ENCODE peak calls at places on chromosomes 6 and 20, in ten cellular contexts. E, D, L, S, G, H, X, R, P and U are unnamed samples.

GRCh38 chr6:143276436-143276835 is 174.1 kb downstream of the ADAT2 start:
- DNase-seq in E (no peak), D (no peak), L (no peak), S (no peak), G (no peak), H (peak), X (no peak), R (no peak), P (no peak), U (no peak)

GRCh38 chr6:49269190-49269589 is 193.9 kb downstream of the MMUT start:
- DNase-seq in E (no peak), D (no peak), L (no peak), S (peak), G (no peak), H (no peak), X (no peak), R (no peak), P (no peak), U (no peak)

GRCh38 chr20:34553366-34553867 is 5.1 kb upstream of the MAP1LC3A start:
- DNase-seq in E (no peak), D (no peak), L (peak), S (no peak), G (peak), H (no peak), X (no peak), R (peak), P (no peak), U (no peak)

GRCh38 chr20:18258126-18258860 is 30.0 kb upstream of the ZNF133 start:
- DNase-seq in E (no peak), D (no peak), L (no peak), S (no peak), G (no peak), H (no peak), X (no peak), R (no peak), P (no peak), U (no peak)

GRCh38 chr20:7744411-7744810 is 195.8 kb downstream of the HAO1 start:
- DNase-seq in E (no peak), D (no peak), L (no peak), S (peak), G (peak), H (no peak), X (no peak), R (no peak), P (no peak), U (no peak)

GRCh38 chr6:6384520-6384919 is 64.1 kb upstream of the F13A1 start:
- DNase-seq in E (no peak), D (no peak), L (no peak), S (no peak), G (no peak), H (no peak), X (no peak), R (no peak), P (no peak), U (no peak)

GRCh38 chr20:18191336-18191735 is 53.7 kb downstream of the KAT14 start:
- DNase-seq in E (no peak), D (no peak), L (no peak), S (no peak), G (no peak), H (no peak), X (no peak), R (no peak), P (no peak), U (no peak)

GRCh38 chr6:97712751-97713150 is 429.7 kb upstream of the MMS22L start:
- DNase-seq in E (no peak), D (no peak), L (no peak), S (no peak), G (no peak), H (no peak), X (no peak), R (no peak), P (no peak), U (no peak)

GRCh38 chr6:105301072-105301503 is 101.8 kb downstream of the PREP start:
- DNase-seq in E (no peak), D (no peak), L (no peak), S (no peak), G (peak), H (no peak), X (peak), R (no peak), P (no peak), U (no peak)

GRCh38 chr6:122063090-122063489 is 336.4 kb upstream of the HSF2 start:
- DNase-seq in E (no peak), D (no peak), L (no peak), S (no peak), G (no peak), H (no peak), X (no peak), R (no peak), P (no peak), U (no peak)

GRCh38 chr20:60295214-60295613 is 337.0 kb downstream of the CDH26 start:
- DNase-seq in E (no peak), D (no peak), L (no peak), S (peak), G (no peak), H (no peak), X (no peak), R (no peak), P (no peak), U (no peak)

GRCh38 chr20:24206995-24207394 is 218.4 kb upstream of the GGTLC1 start:
- DNase-seq in E (no peak), D (no peak), L (no peak), S (no peak), G (peak), H (no peak), X (no peak), R (no peak), P (no peak), U (no peak)

GRCh38 chr6:169723200-169723909 is 945 bp downstream of the PHF10 start:
- DNase-seq in E (no peak), D (peak), L (peak), S (peak), G (peak), H (peak), X (peak), R (peak), P (peak), U (peak)

GRCh38 chr6:143965503-143966171 is 42.4 kb downstream of the PLAGL1 start:
- DNase-seq in E (no peak), D (no peak), L (no peak), S (no peak), G (peak), H (peak), X (no peak), R (no peak), P (no peak), U (no peak)

GRCh38 chr6:111800468-111800760 is 72.8 kb downstream of the FYN start:
- DNase-seq in E (no peak), D (no peak), L (no peak), S (no peak), G (no peak), H (no peak), X (no peak), R (no peak), P (no peak), U (no peak)

GRCh38 chr6:40789143-40789764 is 202.1 kb upstream of the LRFN2 start:
- DNase-seq in E (no peak), D (peak), L (no peak), S (no peak), G (peak), H (no peak), X (peak), R (no peak), P (no peak), U (no peak)

GRCh38 chr6:44258325-44258863 is 1.1 kb upstream of the SLC35B2 start:
- DNase-seq in E (no peak), D (no peak), L (no peak), S (no peak), G (no peak), H (no peak), X (no peak), R (no peak), P (no peak), U (no peak)

GRCh38 chr20:17674722-17675518 is 7.1 kb downstream of the RRBP1 start:
- DNase-seq in E (no peak), D (no peak), L (no peak), S (no peak), G (peak), H (no peak), X (no peak), R (no peak), P (peak), U (no peak)

GRCh38 chr20:32019156-32019510 is 8.9 kb downstream of the CCM2L start:
- DNase-seq in E (no peak), D (peak), L (peak), S (peak), G (no peak), H (no peak), X (peak), R (no peak), P (no peak), U (peak)

GRCh38 chr6:33252758-33253157 is 18.9 kb downstream of the VPS52 start:
- DNase-seq in E (no peak), D (no peak), L (no peak), S (no peak), G (no peak), H (no peak), X (no peak), R (no peak), P (no peak), U (no peak)

GRCh38 chr20:44728835-44729342 is 13.7 kb downstream of the CCN5 start:
- DNase-seq in E (no peak), D (no peak), L (peak), S (peak), G (peak), H (peak), X (no peak), R (peak), P (peak), U (no peak)

GRCh38 chr20:5056801-5057599 is 55.7 kb upstream of the SLC23A2 start:
- DNase-seq in E (peak), D (peak), L (peak), S (no peak), G (peak), H (peak), X (no peak), R (peak), P (no peak), U (no peak)

GRCh38 chr20:52923123-52923543 is 49.0 kb upstream of the TSHZ2 start:
- DNase-seq in E (no peak), D (no peak), L (no peak), S (peak), G (peak), H (peak), X (no peak), R (no peak), P (no peak), U (no peak)

GRCh38 chr6:27752038-27752885 is 159.9 kb downstream of the OR2B2 start:
- DNase-seq in E (peak), D (peak), L (peak), S (peak), G (peak), H (peak), X (peak), R (peak), P (peak), U (peak)

GRCh38 chr6:132520953-132521352 is 8.0 kb upstream of the STX7 start:
- DNase-seq in E (no peak), D (no peak), L (no peak), S (no peak), G (peak), H (no peak), X (no peak), R (no peak), P (no peak), U (no peak)

GRCh38 chr6:6591778-6592388 is 3.4 kb downstream of the LY86 start:
- DNase-seq in E (peak), D (no peak), L (no peak), S (no peak), G (no peak), H (peak), X (no peak), R (no peak), P (no peak), U (no peak)

GRCh38 chr20:59173938-59174496 is 10.4 kb downstream of the ZNF831 start:
- DNase-seq in E (no peak), D (no peak), L (no peak), S (no peak), G (no peak), H (no peak), X (no peak), R (no peak), P (no peak), U (no peak)

GRCh38 chr20:10877345-10877744 is 203.5 kb upstream of the JAG1 start:
- DNase-seq in E (no peak), D (no peak), L (peak), S (no peak), G (peak), H (no peak), X (no peak), R (no peak), P (peak), U (no peak)

GRCh38 chr6:100366419-100366818 is 98.3 kb downstream of the SIM1 start:
- DNase-seq in E (no peak), D (no peak), L (no peak), S (peak), G (peak), H (no peak), X (no peak), R (no peak), P (no peak), U (no peak)

GRCh38 chr6:49050606-49051005 is 412.4 kb downstream of the MMUT start:
- DNase-seq in E (no peak), D (no peak), L (no peak), S (no peak), G (no peak), H (no peak), X (no peak), R (no peak), P (no peak), U (no peak)

GRCh38 chr6:152309006-152309405 is 328.2 kb downstream of the SYNE1 start:
- DNase-seq in E (no peak), D (no peak), L (no peak), S (no peak), G (no peak), H (no peak), X (no peak), R (no peak), P (no peak), U (no peak)

DNA sequence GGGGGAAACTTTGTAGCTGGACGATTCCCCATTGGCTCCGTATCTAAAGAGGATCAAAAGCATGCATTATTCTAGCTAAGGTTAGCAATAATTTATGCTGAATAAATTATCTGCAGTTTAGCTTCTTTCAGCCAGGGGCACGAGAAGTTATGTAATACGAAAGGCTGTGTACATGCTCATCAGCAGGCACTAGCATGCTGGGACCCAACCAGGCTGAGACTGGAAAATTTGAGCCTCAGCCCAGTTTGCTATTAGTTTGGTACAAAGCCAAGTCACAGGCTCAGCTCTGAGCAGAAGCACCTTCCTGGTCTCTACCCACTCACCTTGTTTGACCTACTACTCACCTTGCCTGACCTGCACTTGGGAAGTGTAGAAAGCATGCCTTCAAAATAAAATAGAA is 328.1 kb upstream of the ARID1B start:
- DNase-seq in E (no peak), D (no peak), L (peak), S (peak), G (no peak), H (no peak), X (no peak), R (peak), P (no peak), U (no peak)
- TF ChIP-seq CTCF in E (no peak), D (no peak), L (no peak), S (peak), G (no peak), H (no peak), X (no peak), R (no peak), P (no peak), U (no peak)

DNA sequence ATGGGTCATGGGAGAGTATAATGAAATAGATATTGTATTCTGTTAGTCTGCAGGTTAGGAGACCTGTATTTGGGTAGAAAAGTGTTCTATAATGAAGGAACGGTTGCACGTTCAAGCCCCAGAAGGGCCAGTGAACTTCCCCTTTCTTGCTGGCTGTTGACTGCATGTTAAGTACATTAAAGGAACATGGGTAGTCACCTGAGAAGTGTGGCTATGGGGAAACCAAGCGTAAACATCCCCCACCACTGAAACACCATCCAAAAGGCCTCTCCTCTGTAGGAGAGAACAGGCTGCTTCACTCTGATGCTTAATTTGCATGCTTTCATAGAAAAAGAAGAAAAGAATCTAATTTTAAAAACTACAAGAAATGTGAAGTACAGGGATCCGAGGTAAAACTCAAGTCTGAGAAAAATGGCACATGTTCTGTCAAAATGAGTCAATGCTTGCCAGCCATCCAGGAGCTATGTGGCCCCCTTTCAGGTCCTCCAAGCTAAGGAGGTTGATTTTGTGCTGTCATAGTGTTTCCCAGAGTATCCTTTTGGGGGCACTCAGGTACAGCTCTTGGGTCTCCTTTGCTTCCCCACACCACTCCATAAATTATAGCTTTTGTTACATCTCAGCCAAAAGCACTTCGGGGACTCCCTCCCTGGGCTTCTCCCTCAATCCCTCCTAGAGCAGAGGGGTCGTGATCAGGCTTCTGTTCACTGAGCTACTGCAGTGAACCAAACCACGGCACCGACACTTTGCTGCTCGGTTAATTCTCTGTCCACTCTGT is 283.7 kb upstream of the AGPAT4 start:
- DNase-seq in E (no peak), D (no peak), L (no peak), S (no peak), G (no peak), H (no peak), X (peak), R (no peak), P (no peak), U (no peak)
- TF ChIP-seq CTCF in E (no peak), D (no peak), L (no peak), S (no peak), G (no peak), H (no peak), X (no peak), R (no peak), P (no peak), U (peak)

DNA sequence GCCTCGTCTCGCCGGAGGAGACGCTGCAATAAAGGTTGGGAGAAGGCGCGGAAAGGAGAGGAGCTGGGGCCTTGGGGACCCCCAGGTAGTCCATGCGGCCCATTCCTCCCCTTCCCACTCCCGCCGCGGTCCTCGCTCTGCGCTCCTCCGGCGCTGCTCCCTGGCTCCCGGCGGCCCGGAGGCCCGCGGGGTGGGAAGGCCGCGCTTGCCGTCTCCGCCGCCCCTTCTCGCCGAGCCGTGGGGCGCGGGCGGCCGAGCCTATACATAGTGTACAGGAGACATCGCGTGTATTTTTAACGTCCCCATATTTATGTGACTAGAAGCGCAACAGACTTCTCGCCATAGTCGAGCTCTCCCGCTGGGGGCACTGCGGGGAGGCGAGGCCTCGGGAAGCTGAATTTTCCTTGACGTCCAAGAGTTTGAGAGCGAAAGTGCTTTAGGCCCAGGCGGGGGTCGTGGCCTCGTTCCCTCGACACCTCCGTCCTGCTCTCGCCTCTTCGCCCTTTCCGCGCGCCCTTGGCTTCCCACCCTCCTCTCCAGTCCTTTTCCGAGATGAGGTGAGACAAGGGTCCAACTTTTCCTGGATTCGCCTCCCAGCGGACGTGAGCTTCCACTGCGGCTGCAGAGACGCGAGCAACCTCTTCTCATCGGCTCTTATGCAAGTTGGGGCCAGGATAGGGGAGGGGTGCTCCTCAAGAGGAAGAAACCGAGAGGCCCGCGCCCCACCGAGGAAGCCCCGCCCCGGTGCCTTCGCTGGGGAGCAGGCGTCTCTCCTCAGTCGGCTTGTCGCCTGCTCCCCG is 29.0 kb downstream of the SLC12A5 start:
- DNase-seq in E (no peak), D (peak), L (peak), S (peak), G (peak), H (peak), X (peak), R (peak), P (no peak), U (peak)
- TF ChIP-seq CTCF in E (no peak), D (peak), L (no peak), S (peak), G (peak), H (no peak), X (peak), R (no peak), P (no peak), U (peak)

DNA sequence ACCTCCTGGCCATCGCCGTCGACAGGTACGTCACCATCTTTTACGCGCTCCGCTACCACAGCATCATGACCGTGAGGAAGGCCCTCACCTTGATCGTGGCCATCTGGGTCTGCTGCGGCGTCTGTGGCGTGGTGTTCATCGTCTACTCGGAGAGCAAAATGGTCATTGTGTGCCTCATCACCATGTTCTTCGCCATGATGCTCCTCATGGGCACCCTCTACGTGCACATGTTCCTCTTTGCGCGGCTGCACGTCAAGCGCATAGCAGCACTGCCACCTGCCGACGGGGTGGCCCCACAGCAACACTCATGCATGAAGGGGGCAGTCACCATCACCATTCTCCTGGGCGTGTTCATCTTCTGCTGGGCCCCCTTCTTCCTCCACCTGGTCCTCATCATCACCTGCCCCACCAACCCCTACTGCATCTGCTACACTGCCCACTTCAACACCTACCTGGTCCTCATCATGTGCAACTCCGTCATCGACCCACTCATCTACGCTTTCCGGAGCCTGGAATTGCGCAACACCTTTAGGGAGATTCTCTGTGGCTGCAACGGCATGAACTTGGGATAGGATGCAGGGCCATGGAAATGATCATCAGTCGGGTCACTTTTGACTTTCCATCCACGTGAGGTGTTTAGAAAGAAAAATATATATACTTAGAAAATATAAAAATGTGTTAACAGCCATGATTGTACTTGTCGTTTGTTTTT is 868 bp downstream of the MC3R start:
- DNase-seq in E (no peak), D (no peak), L (peak), S (peak), G (peak), H (peak), X (peak), R (no peak), P (no peak), U (no peak)
- TF ChIP-seq CTCF in E (no peak), D (no peak), L (no peak), S (peak), G (no peak), H (peak), X (no peak), R (no peak), P (peak), U (peak)

GRCh38 chr6:31007694-31008093 is 2.6 kb upstream of the MUC22 start:
- DNase-seq in E (no peak), D (no peak), L (no peak), S (peak), G (peak), H (no peak), X (no peak), R (no peak), P (no peak), U (no peak)
- TF ChIP-seq CTCF in E (no peak), D (no peak), L (no peak), S (no peak), G (no peak), H (no peak), X (no peak), R (no peak), P (no peak), U (no peak)

GRCh38 chr6:36428911-36429310 is 13.7 kb downstream of the PXT1 start:
- DNase-seq in E (no peak), D (no peak), L (no peak), S (no peak), G (no peak), H (no peak), X (no peak), R (no peak), P (no peak), U (no peak)
- TF ChIP-seq CTCF in E (no peak), D (peak), L (no peak), S (no peak), G (no peak), H (no peak), X (no peak), R (no peak), P (no peak), U (no peak)